ENCODE peak calls at places on chromosomes 7 and 10, in four cellular contexts. N is K562, Z is HepG2, V is GM12878. A is an unnamed sample.

GRCh38 chr10:116041948-116042347 is 231.1 kb downstream of the GFRA1 start:
- DNase-seq in N (no peak), Z (no peak), V (no peak), A (no peak)

GRCh38 chr7:151518105-151518780 is 1.5 kb downstream of the RHEB start:
- DNase-seq in N (peak), Z (peak), V (no peak), A (no peak)

GRCh38 chr7:96996111-96996936 is 9.0 kb upstream of the DLX6 start:
- DNase-seq in N (no peak), Z (no peak), V (no peak), A (no peak)

GRCh38 chr7:154862153-154862791 is 140.7 kb downstream of the PAXIP1 start:
- DNase-seq in N (no peak), Z (no peak), V (no peak), A (no peak)

GRCh38 chr7:45575501-45576248 is 1.5 kb downstream of the ADCY1 start:
- DNase-seq in N (no peak), Z (no peak), V (no peak), A (no peak)

GRCh38 chr7:17521437-17521836 is 223.0 kb downstream of the AHR start:
- DNase-seq in N (no peak), Z (no peak), V (no peak), A (no peak)

GRCh38 chr10:125550362-125550761 is 132.6 kb downstream of the TEX36 start:
- DNase-seq in N (no peak), Z (no peak), V (no peak), A (no peak)

GRCh38 chr10:22230331-22230833 is 12.6 kb upstream of the EBLN1 start:
- DNase-seq in N (no peak), Z (no peak), V (no peak), A (peak)

GRCh38 chr7:158272091-158272490 is 315.5 kb downstream of the PTPRN2 start:
- DNase-seq in N (no peak), Z (no peak), V (no peak), A (no peak)

GRCh38 chr10:29039091-29039490 is 249.8 kb upstream of the LYZL1 start:
- DNase-seq in N (no peak), Z (no peak), V (no peak), A (no peak)

GRCh38 chr7:134140889-134141867 is 14.0 kb downstream of the LRGUK start:
- DNase-seq in N (peak), Z (peak), V (no peak), A (peak)

GRCh38 chr10:63003816-63004453 is 129.2 kb upstream of the NRBF2 start:
- DNase-seq in N (peak), Z (no peak), V (no peak), A (no peak)

GRCh38 chr10:49109669-49110335 is 5.5 kb downstream of the VSTM4 start:
- DNase-seq in N (no peak), Z (no peak), V (no peak), A (no peak)

GRCh38 chr7:47406766-47407129 is 175.2 kb downstream of the TNS3 start:
- DNase-seq in N (no peak), Z (no peak), V (no peak), A (no peak)

GRCh38 chr7:77217474-77218185 is 18.0 kb upstream of the FGL2 start:
- DNase-seq in N (no peak), Z (no peak), V (no peak), A (no peak)
- TF ChIP-seq FOXK2 in N (no peak), Z (no peak), V (no peak), A (no peak)

GRCh38 chr10:7319632-7320031 is 91.2 kb downstream of the SFMBT2 start:
- DNase-seq in N (no peak), Z (no peak), V (no peak), A (no peak)
- TF ChIP-seq FOXK2 in N (no peak), Z (no peak), V (no peak), A (no peak)

GRCh38 chr7:50644114-50644513 is 78.9 kb upstream of the DDC start:
- DNase-seq in N (no peak), Z (no peak), V (no peak), A (no peak)

GRCh38 chr7:50647286-50647980 is 82.2 kb upstream of the DDC start:
- DNase-seq in N (no peak), Z (no peak), V (no peak), A (no peak)

GRCh38 chr7:50646069-50646468 is 80.9 kb upstream of the DDC start:
- DNase-seq in N (no peak), Z (no peak), V (no peak), A (no peak)

GRCh38 chr7:50641442-50642405 is 76.5 kb upstream of the DDC start:
- DNase-seq in N (no peak), Z (peak), V (no peak), A (no peak)

DNA sequence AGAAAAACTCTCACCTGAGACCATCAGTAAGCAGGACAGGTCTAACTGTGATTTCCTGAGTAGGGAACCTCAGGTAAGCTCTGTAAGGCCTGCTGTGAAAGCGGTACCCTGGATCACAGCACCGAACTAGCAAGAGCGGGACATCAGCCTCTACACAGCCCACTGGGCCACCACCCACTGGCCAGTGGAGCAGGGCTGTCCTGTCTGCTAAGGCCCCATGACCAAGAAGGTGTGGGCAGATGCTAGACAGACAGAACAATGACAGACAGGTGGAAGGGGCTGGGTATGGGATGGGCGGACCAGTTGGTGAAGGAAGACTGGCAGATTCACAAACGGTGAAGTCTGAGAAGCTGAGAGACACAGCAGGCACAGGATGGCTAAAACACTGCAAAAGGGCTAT is 79.4 kb upstream of the DDC start:
- DNase-seq in N (no peak), Z (no peak), V (no peak), A (no peak)
- TF ChIP-seq FOXK2 in N (no peak), Z (no peak), V (no peak), A (no peak)

DNA sequence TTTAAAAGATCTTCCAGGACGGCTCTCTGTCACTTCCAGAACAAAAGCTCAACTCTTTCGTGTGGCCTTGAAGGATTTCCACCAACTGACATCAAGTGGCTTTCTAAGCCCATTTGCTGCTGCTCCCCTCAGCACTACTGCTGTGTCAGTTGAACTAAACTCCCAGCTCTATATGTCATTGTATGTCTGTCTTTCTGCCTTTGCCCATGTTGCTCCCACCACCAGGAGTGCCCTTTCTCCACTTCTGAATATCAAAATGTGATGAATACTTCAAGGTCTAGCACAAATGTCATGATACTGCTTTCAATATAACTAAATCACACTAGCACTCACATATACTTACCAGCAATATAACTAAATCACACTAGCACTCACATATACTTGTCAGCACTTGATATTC is 138.3 kb downstream of the ATXN7L1 start:
- DNase-seq in N (no peak), Z (no peak), V (no peak), A (no peak)
- TF ChIP-seq FOXK2 in N (no peak), Z (no peak), V (no peak), A (no peak)

DNA sequence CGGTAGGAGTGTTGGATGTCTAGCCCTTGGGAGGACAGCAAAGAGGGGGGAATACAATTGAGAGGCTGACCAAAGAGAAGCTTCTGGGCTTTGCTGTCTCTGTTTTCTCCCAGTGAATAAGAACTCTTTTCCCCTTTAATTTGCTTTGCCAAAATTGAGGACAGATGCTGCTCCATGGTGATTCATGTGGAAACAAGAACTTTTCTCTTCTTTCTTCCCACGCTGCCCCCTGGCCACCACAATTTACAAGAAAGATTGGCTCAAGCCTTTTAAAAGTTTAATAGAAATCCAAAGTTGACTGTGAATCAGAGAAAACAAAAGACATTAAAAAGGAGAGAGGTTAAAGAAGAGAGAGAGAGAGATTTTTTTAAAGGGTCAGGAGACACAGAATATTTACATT is 49.0 kb downstream of the PRR15 start:
- DNase-seq in N (no peak), Z (no peak), V (no peak), A (no peak)
- TF ChIP-seq FOXK2 in N (no peak), Z (no peak), V (no peak), A (no peak)

GRCh38 chr10:118332247-118332646 is 9.9 kb downstream of the FAM204A start:
- DNase-seq in N (peak), Z (no peak), V (no peak), A (no peak)

GRCh38 chr10:118337356-118337755 is 4.8 kb downstream of the FAM204A start:
- DNase-seq in N (no peak), Z (no peak), V (no peak), A (no peak)

GRCh38 chr10:118330295-118331076 is 11.6 kb downstream of the FAM204A start:
- DNase-seq in N (no peak), Z (no peak), V (no peak), A (no peak)

GRCh38 chr10:118333871-118334270 is 8.3 kb downstream of the FAM204A start:
- DNase-seq in N (no peak), Z (no peak), V (no peak), A (no peak)

DNA sequence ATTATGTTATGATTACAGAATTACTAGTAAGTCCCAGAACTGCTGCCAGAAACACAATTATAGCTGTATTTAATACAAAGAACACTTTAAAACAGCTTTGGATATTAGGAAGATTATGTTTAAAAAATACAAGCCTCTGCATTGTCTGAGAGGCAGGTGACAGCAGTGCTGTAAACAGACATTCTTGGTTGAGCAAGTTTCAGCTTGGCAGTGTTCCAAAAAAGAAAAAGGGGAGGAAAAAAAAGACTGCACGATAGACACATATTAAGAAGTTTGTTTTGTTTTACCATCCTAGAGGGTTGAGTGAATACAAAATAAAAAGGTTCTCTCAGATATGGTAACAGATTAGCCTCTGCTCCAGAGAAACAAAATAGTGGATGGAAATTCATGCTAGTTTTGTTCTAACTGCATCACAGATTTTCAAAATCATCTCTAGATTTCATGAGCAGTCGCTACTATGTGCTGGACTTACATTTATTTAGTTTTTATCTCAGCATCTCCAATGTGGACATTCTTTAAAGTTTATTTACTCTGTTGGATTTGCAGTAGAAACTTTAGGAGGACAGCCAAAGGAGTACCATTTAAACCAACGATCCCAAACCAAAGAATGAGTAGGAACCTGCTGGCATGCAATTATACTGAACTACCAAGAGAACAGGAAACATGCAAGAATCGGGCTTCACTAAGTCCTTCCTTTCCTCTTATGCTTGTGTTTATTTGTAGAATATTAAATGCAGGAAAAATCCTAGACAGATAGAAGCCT is 9.0 kb downstream of the FAM204A start:
- DNase-seq in N (no peak), Z (peak), V (no peak), A (no peak)
- TF ChIP-seq FOXK2 in N (no peak), Z (no peak), V (no peak), A (no peak)

DNA sequence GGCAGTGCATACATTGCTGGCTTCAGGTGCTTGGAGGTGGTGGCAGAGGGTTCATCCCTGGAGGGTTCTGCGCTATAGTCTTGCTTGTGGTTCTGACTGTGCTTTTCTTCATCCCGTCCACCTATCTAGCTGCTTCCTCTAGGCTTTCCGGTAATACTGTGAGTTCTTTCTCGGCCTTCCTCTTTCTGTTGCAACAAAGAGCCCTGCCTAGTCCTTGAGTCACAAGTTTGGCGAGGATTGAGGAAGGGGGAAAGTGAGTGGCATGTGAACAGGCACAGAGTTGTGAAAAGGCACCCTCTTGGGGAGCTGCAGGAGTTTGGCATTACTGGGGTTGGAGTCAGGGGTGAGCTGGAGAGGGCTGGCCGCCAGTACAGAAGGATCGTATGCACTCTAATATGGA is 123.0 kb downstream of the SH2D4B start:
- DNase-seq in N (no peak), Z (no peak), V (no peak), A (no peak)
- TF ChIP-seq FOXK2 in N (no peak), Z (no peak), V (no peak), A (no peak)

GRCh38 chr7:148699024-148699771 is 495 bp downstream of the CUL1 start:
- DNase-seq in N (peak), Z (peak), V (no peak), A (peak)

GRCh38 chr7:148696787-148697186 is 1.9 kb upstream of the CUL1 start:
- DNase-seq in N (no peak), Z (no peak), V (no peak), A (no peak)

GRCh38 chr7:148697256-148697841 is 1.4 kb upstream of the CUL1 start:
- DNase-seq in N (no peak), Z (no peak), V (no peak), A (no peak)

GRCh38 chr7:148698397-148699023 is at the start of gene CUL1:
- DNase-seq in N (peak), Z (peak), V (no peak), A (peak)

GRCh38 chr7:148697950-148698396 is 730 bp upstream of the CUL1 start:
- DNase-seq in N (no peak), Z (no peak), V (no peak), A (no peak)
- TF ChIP-seq FOXK2 in N (no peak), Z (no peak), V (no peak), A (no peak)

GRCh38 chr10:129765664-129766550 is 198.2 kb downstream of the EBF3 start:
- DNase-seq in N (no peak), Z (no peak), V (no peak), A (no peak)
- TF ChIP-seq FOXK2 in N (no peak), Z (no peak), V (no peak), A (no peak)

GRCh38 chr10:132430861-132431271 is 33.9 kb downstream of the PWWP2B start:
- DNase-seq in N (no peak), Z (no peak), V (no peak), A (no peak)
- TF ChIP-seq FOXK2 in N (no peak), Z (no peak), V (no peak), A (no peak)

A was measured in HEK293T.